ENCODE peak calls at places on chromosomes 4 and X, in nine cellular contexts. K, Q, N, J, F, P, A, V and B are unnamed samples.

GRCh38 chr4:53558061-53558801 is 33.1 kb downstream of the LNX1 start:
- DNase-seq in K (no peak), Q (peak; percentile 83), N (no peak), J (peak; percentile 68), F (no peak), P (no peak), A (no peak), V (peak; percentile 65), B (no peak)

GRCh38 chrX:40832723-40833122 is 97.4 kb upstream of the MED14 start:
- DNase-seq in K (no peak), Q (no peak), N (no peak), J (no peak), F (no peak), P (no peak), A (no peak), V (no peak), B (no peak)

GRCh38 chr4:7410470-7410869 is 24.3 kb downstream of the PSAPL1 start:
- DNase-seq in K (no peak), Q (no peak), N (peak; percentile 15), J (no peak), F (no peak), P (no peak), A (no peak), V (no peak), B (no peak)

GRCh38 chrX:13387656-13388421 is 68.0 kb upstream of the ATXN3L start:
- DNase-seq in K (no peak), Q (no peak), N (no peak), J (no peak), F (no peak), P (no peak), A (no peak), V (peak; percentile 67), B (no peak)

GRCh38 chr4:73127839-73128448 is 58.4 kb upstream of the COX18 start:
- DNase-seq in K (no peak), Q (peak; percentile 22), N (no peak), J (peak; percentile 32), F (no peak), P (no peak), A (no peak), V (no peak), B (no peak)

GRCh38 chrX:45668686-45669443 is 468.2 kb upstream of the DIPK2B start:
- DNase-seq in K (no peak), Q (peak; percentile 62), N (no peak), J (peak; percentile 74), F (no peak), P (no peak), A (no peak), V (peak; percentile 91), B (no peak)

GRCh38 chr4:170949084-170949483 is 859.3 kb upstream of the AADAT start:
- DNase-seq in K (no peak), Q (no peak), N (no peak), J (no peak), F (no peak), P (no peak), A (no peak), V (no peak), B (no peak)

GRCh38 chrX:93580634-93581033 is 92.7 kb downstream of the NAP1L3 start:
- DNase-seq in K (no peak), Q (no peak), N (no peak), J (no peak), F (no peak), P (no peak), A (no peak), V (no peak), B (no peak)

GRCh38 chr4:88535090-88535755 is 11.6 kb upstream of the PYURF start:
- DNase-seq in K (no peak), Q (no peak), N (no peak), J (no peak), F (no peak), P (no peak), A (no peak), V (no peak), B (no peak)

DNA sequence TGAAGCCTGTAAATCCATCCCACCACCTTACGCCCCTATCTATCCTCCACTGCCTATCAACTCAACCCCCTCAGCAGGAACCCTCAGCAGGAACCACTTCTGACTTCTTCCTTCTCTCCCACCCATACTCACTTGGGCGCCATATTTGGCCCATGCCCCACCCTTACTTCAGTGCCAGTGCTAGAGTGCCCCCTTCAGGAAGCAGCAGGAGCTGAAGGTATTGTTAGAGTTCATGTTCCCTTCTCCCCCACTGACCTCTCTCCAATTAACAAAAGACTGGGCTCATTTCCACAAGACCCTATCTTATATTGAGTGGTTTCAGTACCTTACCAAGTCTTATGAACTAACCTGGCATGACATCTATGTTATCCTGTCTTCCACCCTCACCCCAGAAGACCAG is 363.1 kb upstream of the SLIT2 start:
- DNase-seq in K (no peak), Q (no peak), N (no peak), J (no peak), F (no peak), P (no peak), A (no peak), V (no peak), B (no peak)
- TF ChIP-seq CTCF in K (no peak), Q (no peak), N (no peak), J (no peak), F (no peak), P (no peak), A (no peak), V (no peak), B (no peak)

GRCh38 chr4:56976878-56977320 is 507 bp downstream of the NOA1 start:
- DNase-seq in K (peak; percentile 27), Q (peak; percentile 47), N (no peak), J (no peak), F (peak; percentile 81), P (no peak), A (peak; percentile 76), V (no peak), B (peak; percentile 51)
- TF ChIP-seq CTCF in K (no peak), Q (no peak), N (no peak), J (no peak), F (no peak), P (no peak), A (no peak), V (peak; percentile 17), B (no peak)

GRCh38 chr4:76894537-76894936 is 3.4 kb downstream of the SOWAHB start:
- DNase-seq in K (no peak), Q (no peak), N (no peak), J (no peak), F (no peak), P (no peak), A (no peak), V (no peak), B (no peak)

GRCh38 chr4:76897522-76898384 is at the start of gene SOWAHB:
- DNase-seq in K (no peak), Q (peak; percentile 52), N (no peak), J (no peak), F (peak; percentile 95), P (peak; percentile 56), A (peak; percentile 74), V (no peak), B (no peak)

GRCh38 chr4:76896731-76897521 is 1.0 kb downstream of the SOWAHB start:
- DNase-seq in K (no peak), Q (peak; percentile 31), N (no peak), J (peak; percentile 27), F (peak; percentile 87), P (peak; percentile 58), A (no peak), V (no peak), B (no peak)

GRCh38 chr4:76896048-76896447 is 1.9 kb downstream of the SOWAHB start:
- DNase-seq in K (no peak), Q (no peak), N (no peak), J (no peak), F (no peak), P (no peak), A (no peak), V (no peak), B (no peak)

DNA sequence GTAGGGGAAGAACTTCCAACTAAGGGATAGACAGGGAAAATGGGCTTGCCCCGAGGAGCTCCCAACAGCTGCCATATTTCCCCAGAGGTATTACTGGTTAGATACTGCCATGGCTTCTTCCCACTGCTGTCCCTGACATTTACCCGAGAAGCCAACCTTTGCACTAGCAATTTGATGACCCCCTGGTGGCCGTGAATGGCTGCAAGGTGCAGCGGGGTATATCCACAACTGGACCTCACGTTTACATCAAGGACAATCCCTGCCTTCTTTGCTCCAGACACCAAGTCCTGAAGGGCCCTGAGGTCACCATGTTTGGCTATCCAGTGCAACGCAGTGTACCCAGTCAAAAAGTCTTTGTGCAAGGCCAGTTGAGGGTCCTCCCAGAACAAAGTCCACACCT is 2.3 kb downstream of the SOWAHB start:
- DNase-seq in K (no peak), Q (no peak), N (no peak), J (no peak), F (no peak), P (no peak), A (no peak), V (no peak), B (no peak)
- TF ChIP-seq CTCF in K (no peak), Q (no peak), N (no peak), J (no peak), F (no peak), P (no peak), A (no peak), V (no peak), B (no peak)

DNA sequence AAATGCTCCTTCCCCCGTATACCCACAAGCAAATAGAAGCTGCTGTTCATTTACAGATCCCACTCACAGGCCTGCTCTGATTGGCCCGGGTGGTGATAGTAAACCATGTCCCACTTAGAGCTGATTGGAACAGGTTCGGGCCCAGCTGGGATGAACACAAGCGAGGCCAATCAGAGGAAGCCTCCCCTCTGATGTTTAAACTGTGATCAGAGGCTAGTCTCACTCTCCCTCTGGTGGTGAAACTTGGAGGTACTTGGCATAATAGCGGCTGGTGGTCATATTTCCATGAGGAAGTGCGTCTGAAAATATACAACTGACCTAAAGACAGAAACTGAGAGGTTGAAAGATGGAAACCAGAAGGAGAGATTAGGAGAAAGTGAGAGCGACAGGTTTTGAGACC is 51.5 kb upstream of the TRPC3 start:
- DNase-seq in K (no peak), Q (peak; percentile 49), N (no peak), J (peak; percentile 36), F (no peak), P (peak; percentile 33), A (no peak), V (peak; percentile 34), B (no peak)
- TF ChIP-seq CTCF in K (no peak), Q (no peak), N (no peak), J (peak; percentile 41), F (peak; percentile 72), P (peak; percentile 72), A (no peak), V (peak; percentile 46), B (no peak)

GRCh38 chr4:27010334-27010940 is 149.8 kb downstream of the STIM2 start:
- DNase-seq in K (peak; percentile 57), Q (peak; percentile 59), N (peak; percentile 64), J (peak; percentile 79), F (peak; percentile 61), P (peak; percentile 52), A (no peak), V (peak; percentile 87), B (peak; percentile 47)
- TF ChIP-seq CTCF in K (peak; percentile 94), Q (peak; percentile 71), N (peak; percentile 89), J (peak; percentile 80), F (peak; percentile 95), P (peak; percentile 96), A (peak; percentile 74), V (peak; percentile 87), B (peak; percentile 98)

DNA sequence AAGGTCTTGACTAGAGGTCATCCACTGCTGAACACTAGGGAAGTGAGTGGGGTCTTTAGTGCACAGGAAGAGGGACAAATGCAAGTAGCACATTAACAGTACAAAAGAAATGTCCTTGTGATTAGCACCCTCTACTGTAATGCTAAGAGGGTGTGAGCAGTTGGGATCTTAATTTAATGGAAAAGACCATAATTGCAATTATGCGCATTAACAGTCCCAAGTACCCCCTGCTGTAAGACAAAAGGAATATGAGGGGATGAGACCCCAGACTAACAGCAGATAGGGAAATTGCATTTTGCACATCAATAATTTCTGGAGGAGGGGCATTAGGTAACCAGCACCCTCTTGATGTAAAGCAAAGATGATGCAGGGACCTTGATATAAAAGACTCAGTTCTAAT is 285.0 kb downstream of the CHIC1 start:
- DNase-seq in K (no peak), Q (no peak), N (no peak), J (peak; percentile 1), F (no peak), P (no peak), A (no peak), V (no peak), B (no peak)
- TF ChIP-seq CTCF in K (no peak), Q (no peak), N (no peak), J (no peak), F (no peak), P (no peak), A (no peak), V (no peak), B (no peak)